ENCODE peak calls at places on chromosomes 11 and 22, in eight cellular contexts. A is ovary, J is body of pancreas, N is prostate gland, B is tibial nerve, Y is endothelial cell of umbilical vein, R is stomach, F is breast epithelium. W is an unnamed sample.

GRCh38 chr11:88631497-88631896 is 294.0 kb upstream of the CTSC start:
- DNase-seq in B (no peak), R (no peak), A (no peak), J (no peak), N (no peak), F (no peak), Y (no peak), W (no peak)

GRCh38 chr11:96470521-96470920 is 80.7 kb downstream of the JRKL start:
- DNase-seq in F (no peak), A (no peak), N (no peak), J (no peak), B (no peak), Y (no peak), R (no peak), W (no peak)

GRCh38 chr11:74370122-74370521 is 28.1 kb downstream of the PGM2L1 start:
- DNase-seq in B (no peak), A (no peak), R (no peak), J (no peak), F (no peak), N (no peak), Y (peak; percentile 90), W (no peak)

GRCh38 chr11:105392546-105392945 is 217.3 kb upstream of the GRIA4 start:
- DNase-seq in J (no peak), A (no peak), R (no peak), Y (no peak), N (no peak), F (no peak), B (no peak), W (peak; percentile 4)

GRCh38 chr11:100716848-100717247 is 29.8 kb downstream of the ARHGAP42 start:
- DNase-seq in N (no peak), J (no peak), R (no peak), B (no peak), A (no peak), Y (no peak), F (no peak), W (no peak)

GRCh38 chr11:126664193-126664592 is 308.7 kb downstream of the ST3GAL4 start:
- DNase-seq in Y (no peak), N (no peak), J (no peak), R (no peak), F (no peak), B (no peak), A (no peak), W (no peak)

GRCh38 chr22:22061085-22062077 is 78.8 kb upstream of the TOP3B start:
- DNase-seq in A (peak; percentile 54), B (no peak), R (no peak), J (peak; percentile 67), F (no peak), Y (no peak), N (no peak), W (peak; percentile 93)

GRCh38 chr11:128239224-128239790 is 348.1 kb downstream of the ETS1 start:
- DNase-seq in J (no peak), B (no peak), Y (no peak), R (no peak), A (no peak), N (no peak), F (no peak), W (no peak)

GRCh38 chr11:69662021-69662698 is 13.0 kb downstream of the LTO1 start:
- DNase-seq in Y (no peak), F (no peak), R (no peak), A (peak; percentile 17), N (no peak), B (no peak), J (peak; percentile 27), W (no peak)
- TF ChIP-seq CTCF in Y (peak; percentile 4), F (no peak), R (no peak), A (no peak), N (no peak), B (no peak), J (no peak), W (peak; percentile 28)

GRCh38 chr11:2400761-2401435 is 348 bp downstream of the TSSC4 start:
- DNase-seq in N (no peak), R (no peak), J (no peak), Y (no peak), F (no peak), A (no peak), B (no peak), W (no peak)

GRCh38 chr11:2400069-2400760 is at the start of gene TSSC4:
- DNase-seq in B (peak; percentile 99), N (peak; percentile 100), F (peak; percentile 100), J (peak; percentile 100), R (peak; percentile 100), Y (peak; percentile 100), A (peak; percentile 99), W (peak; percentile 100)

GRCh38 chr11:2397005-2397404 is 3.5 kb upstream of the TSSC4 start:
- DNase-seq in N (no peak), Y (no peak), R (no peak), A (no peak), F (no peak), B (no peak), J (no peak), W (no peak)

GRCh38 chr11:2399488-2400068 is 972 bp upstream of the TSSC4 start:
- DNase-seq in F (no peak), J (no peak), R (peak; percentile 37), A (no peak), B (no peak), Y (no peak), N (no peak), W (no peak)

DNA sequence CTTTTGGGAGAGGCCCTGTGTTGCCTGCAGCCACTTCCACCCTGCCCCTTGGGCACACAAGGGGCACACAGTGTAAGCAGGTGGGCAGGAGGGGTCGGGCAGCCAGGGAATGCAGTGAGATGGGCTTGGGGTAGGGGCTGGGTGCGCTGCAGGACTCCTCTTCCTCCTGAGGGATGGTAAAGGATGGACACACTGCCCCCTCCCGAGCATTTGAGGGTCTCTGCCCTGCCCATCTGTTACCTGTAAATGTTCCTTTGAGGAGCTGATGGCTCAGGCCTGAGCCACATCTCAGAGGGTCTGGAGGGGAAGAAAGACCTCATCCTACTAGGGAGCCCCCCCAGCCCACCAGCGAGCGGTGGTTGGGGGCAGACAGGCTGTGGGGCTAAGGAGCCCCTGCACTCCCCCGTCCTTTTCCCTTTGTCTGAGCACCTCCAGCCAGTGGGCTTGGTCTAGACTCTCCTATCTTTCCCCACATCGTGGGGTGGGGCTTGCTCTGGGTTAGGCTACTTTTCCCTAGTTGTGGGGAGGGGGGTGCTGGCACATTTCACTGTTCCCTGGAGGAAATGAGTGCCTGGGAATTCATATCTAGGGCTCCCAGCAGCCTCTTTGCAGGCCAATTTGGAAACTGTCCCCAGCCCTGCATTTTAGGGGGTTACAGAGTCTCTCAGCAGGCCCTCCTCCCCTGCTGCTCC is 1.7 kb upstream of the TSSC4 start:
- DNase-seq in N (no peak), F (no peak), B (no peak), A (no peak), Y (no peak), J (no peak), R (no peak), W (no peak)
- TF ChIP-seq POLR2A in N (no peak), F (no peak), B (no peak), A (no peak), Y (no peak), J (no peak), R (no peak), W (no peak)

GRCh38 chr11:13923182-13923581 is 39.3 kb upstream of the SPON1 start:
- DNase-seq in A (no peak), B (no peak), J (no peak), R (no peak), Y (no peak), F (no peak), N (no peak), W (peak; percentile 5)
- H3K4me3 ChIP-seq in A (no peak overlapping the region), B (no peak overlapping the region), J (no peak overlapping the region), R (no peak overlapping the region), Y (no peak overlapping the region), F (no peak overlapping the region), N (no peak overlapping the region), W (no peak overlapping the region)

GRCh38 chr11:117950320-117950719 is 21.1 kb upstream of the TMPRSS13 start:
- DNase-seq in F (no peak), R (no peak), Y (no peak), A (no peak), N (no peak), J (peak; percentile 24), B (no peak), W (peak; percentile 65)
- TF ChIP-seq CTCF in F (no peak), R (no peak), Y (peak; percentile 13), A (no peak), N (no peak), J (no peak), B (no peak), W (peak; percentile 40)

DNA sequence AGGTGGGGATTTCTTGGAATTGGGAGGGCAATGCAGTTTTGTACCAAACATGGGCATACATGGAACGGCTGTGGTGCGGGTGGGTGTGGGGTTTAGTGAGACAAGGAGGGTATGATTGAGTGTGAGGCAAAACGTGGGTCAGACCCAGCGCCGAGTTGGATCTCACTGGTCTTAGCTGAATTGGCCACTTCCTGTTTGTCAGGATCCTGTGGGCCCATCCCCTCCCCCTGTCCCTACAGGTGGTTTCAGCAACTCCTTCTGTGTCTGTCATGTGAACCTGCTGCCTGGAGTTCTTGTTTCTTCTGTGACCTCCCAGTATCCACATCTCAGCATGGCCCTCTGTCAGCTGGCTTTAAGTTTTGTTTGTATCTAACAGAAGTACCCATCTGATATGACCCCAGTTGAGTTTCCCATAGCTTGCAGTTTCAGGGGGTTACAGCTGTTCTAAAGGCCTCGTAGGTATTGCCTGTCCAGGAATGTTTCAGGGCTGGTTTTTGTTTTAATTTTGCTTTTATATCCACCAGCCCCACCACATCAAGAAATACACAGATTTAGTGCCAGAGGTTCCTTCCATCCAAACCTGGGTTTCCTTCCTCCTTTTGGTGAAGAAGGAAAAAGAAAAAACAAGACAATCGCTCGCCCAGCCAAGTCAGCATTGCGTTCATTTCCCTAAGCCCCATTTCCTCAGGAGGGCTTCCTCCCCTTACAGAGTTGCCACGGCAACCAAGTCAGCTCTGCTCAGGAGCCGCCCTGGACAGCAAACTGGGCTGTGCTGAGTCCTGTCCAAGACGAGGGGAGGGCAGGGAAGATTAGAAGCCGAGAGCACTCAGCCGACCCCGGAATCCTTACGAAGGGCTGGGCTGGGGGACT is 6.1 kb downstream of the APOL1 start:
- DNase-seq in J (no peak), Y (peak; percentile 68), F (peak; percentile 58), R (no peak), B (no peak), N (no peak), A (peak; percentile 70), W (peak; percentile 16)
- TF ChIP-seq POLR2A in J (no peak), Y (no peak), F (no peak), R (no peak), B (no peak), N (no peak), A (no peak), W (no peak)

DNA sequence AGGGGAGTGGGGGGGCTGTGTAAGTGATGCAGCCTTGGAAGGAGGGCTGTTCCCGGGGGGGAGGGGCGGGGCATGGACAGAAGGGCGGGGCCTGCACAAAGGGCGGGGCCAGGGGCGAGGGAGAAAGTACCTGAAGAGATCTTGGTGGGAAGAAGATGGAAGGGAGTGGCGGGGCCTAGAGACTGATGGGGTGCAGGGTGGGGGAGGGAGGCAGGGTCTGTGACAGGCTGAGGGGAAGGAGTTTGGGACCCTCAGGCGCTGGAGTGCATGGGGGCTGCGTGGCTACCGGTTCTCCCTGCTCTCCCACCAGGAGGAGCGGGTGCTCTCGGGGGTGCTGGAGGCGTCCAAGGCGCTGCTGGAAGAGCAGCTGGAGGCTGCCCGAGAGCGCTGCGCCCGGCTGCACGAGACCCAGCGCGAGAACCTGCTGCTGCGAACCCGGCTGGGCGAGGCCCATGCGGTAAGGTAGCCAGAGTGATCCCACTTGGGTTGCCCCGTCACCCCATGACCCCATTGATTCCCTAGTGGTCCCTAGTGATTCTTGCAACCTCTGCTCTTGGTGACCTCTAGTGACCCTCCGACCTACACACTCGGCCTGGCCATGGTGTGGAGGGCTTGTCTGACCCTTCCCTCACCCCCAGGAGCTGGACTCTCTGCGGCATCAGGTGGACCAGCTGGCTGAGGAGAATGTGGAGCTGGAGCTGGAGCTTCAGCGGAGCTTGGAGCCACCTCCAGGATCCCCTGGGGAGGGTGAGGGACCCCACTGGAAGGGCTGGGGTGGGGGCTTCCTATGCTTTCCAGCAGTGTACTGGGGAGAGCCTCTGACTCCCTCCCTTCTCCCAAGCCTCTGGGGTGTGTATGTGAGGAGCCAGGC is 3.1 kb downstream of the CCDC88B start:
- DNase-seq in N (no peak), B (no peak), F (no peak), J (no peak), A (peak; percentile 57), Y (no peak), R (no peak), W (no peak)
- H3K4me3 ChIP-seq in N (peak overlapping the region; percentile 24), B (peak overlapping the region; percentile 46), F (peak overlapping the region; percentile 63), J (no peak overlapping the region), A (peak overlapping the region; percentile 39), Y (no peak overlapping the region), R (peak overlapping the region; percentile 30), W (no peak overlapping the region)